ENCODE peak calls at places on chromosomes 2 and 18, in five cellular contexts. One of them, this sample, is unnamed.
A peak's percentile ranks its signal among the peaks of the same experiment; 100 is the strongest.

GRCh38 chr2:200713704-200714064 is 98.0 kb upstream of the BZW1 start:
- DNase-seq in H54: no peak
- DNase-seq in GM12891: no peak
- DNase-seq in transverse colon: no peak
- DNase-seq in stomach: no peak
- DNase-seq in this sample: no peak

GRCh38 chr2:70962211-70962884 is 16.1 kb upstream of the ANKRD53 start:
- DNase-seq in H54: no peak
- DNase-seq in GM12891: no peak
- DNase-seq in transverse colon: no peak
- DNase-seq in stomach: no peak
- DNase-seq in this sample: no peak

GRCh38 chr2:239065537-239065936 is 217.7 kb downstream of the TWIST2 start:
- DNase-seq in H54: no peak
- DNase-seq in GM12891: no peak
- DNase-seq in transverse colon: no peak
- DNase-seq in stomach: no peak
- DNase-seq in this sample: no peak

GRCh38 chr2:46643493-46643892 is 164.1 kb downstream of the TMEM247 start:
- DNase-seq in H54: no peak
- DNase-seq in GM12891: no peak
- DNase-seq in transverse colon: no peak
- DNase-seq in stomach: no peak
- DNase-seq in this sample: no peak

GRCh38 chr18:59950215-59950944 is 50.6 kb downstream of the PMAIP1 start:
- DNase-seq in H54: no peak
- DNase-seq in GM12891: no peak
- DNase-seq in transverse colon: no peak
- DNase-seq in stomach: no peak
- DNase-seq in this sample: no peak

GRCh38 chr2:12675352-12675795 is 41.4 kb upstream of the TRIB2 start:
- DNase-seq in H54: no peak
- DNase-seq in GM12891: no peak
- DNase-seq in transverse colon: no peak
- DNase-seq in stomach: peak; percentile 64
- DNase-seq in this sample: no peak

GRCh38 chr2:191618046-191618788 is 59.7 kb upstream of the NABP1 start:
- DNase-seq in H54: no peak
- DNase-seq in GM12891: no peak
- DNase-seq in transverse colon: no peak
- DNase-seq in stomach: no peak
- DNase-seq in this sample: no peak

GRCh38 chr2:174593574-174594203 is 3.9 kb downstream of the WIPF1 start:
- DNase-seq in H54: peak; percentile 19
- DNase-seq in GM12891: no peak
- DNase-seq in transverse colon: peak; percentile 58
- DNase-seq in stomach: no peak
- DNase-seq in this sample: no peak

GRCh38 chr2:237058423-237058822 is 27.3 kb upstream of the COPS8 start:
- DNase-seq in H54: no peak
- DNase-seq in GM12891: no peak
- DNase-seq in transverse colon: no peak
- DNase-seq in stomach: no peak
- DNase-seq in this sample: no peak

GRCh38 chr2:101480764-101481163 is 5.9 kb upstream of the RFX8 start:
- DNase-seq in H54: no peak
- DNase-seq in GM12891: no peak
- DNase-seq in transverse colon: no peak
- DNase-seq in stomach: no peak
- DNase-seq in this sample: no peak

GRCh38 chr18:6205706-6206105 is 209.0 kb downstream of the L3MBTL4 start:
- DNase-seq in H54: no peak
- DNase-seq in GM12891: no peak
- DNase-seq in transverse colon: no peak
- DNase-seq in stomach: no peak
- DNase-seq in this sample: no peak

GRCh38 chr2:9592699-9593098 is 37.1 kb upstream of the ADAM17 start:
- DNase-seq in H54: no peak
- DNase-seq in GM12891: no peak
- DNase-seq in transverse colon: no peak
- DNase-seq in stomach: no peak
- DNase-seq in this sample: no peak

GRCh38 chr2:20728114-20728758 is 61.3 kb downstream of the GDF7 start:
- DNase-seq in H54: no peak
- DNase-seq in GM12891: no peak
- DNase-seq in transverse colon: no peak
- DNase-seq in stomach: no peak
- DNase-seq in this sample: no peak

GRCh38 chr2:138395565-138396306 is 105.8 kb upstream of the SPOPL start:
- DNase-seq in H54: peak; percentile 15
- DNase-seq in GM12891: no peak
- DNase-seq in transverse colon: no peak
- DNase-seq in stomach: no peak
- DNase-seq in this sample: no peak

GRCh38 chr2:26243643-26244478 is 571 bp downstream of the HADHA start:
- DNase-seq in H54: no peak
- DNase-seq in GM12891: peak; percentile 5
- DNase-seq in transverse colon: peak; percentile 35
- DNase-seq in stomach: peak; percentile 35
- DNase-seq in this sample: no peak

GRCh38 chr2:96325038-96325883 is at the start of gene ITPRIPL1:
- DNase-seq in H54: no peak
- DNase-seq in GM12891: no peak
- DNase-seq in transverse colon: peak; percentile 24
- DNase-seq in stomach: no peak
- DNase-seq in this sample: no peak
- TF ChIP-seq POLR2A in H54: no peak
- TF ChIP-seq POLR2A in GM12891: no peak
- TF ChIP-seq POLR2A in transverse colon: no peak
- TF ChIP-seq POLR2A in stomach: no peak
- TF ChIP-seq POLR2A in this sample: peak; percentile 40

GRCh38 chr2:148020358-148021058 is at the start of gene ORC4:
- DNase-seq in H54: peak; percentile 68
- DNase-seq in GM12891: peak; percentile 44
- DNase-seq in transverse colon: peak; percentile 99
- DNase-seq in stomach: peak; percentile 99
- DNase-seq in this sample: peak; percentile 98

GRCh38 chr2:148022882-148023281 is 2.0 kb downstream of the MBD5 start:
- DNase-seq in H54: no peak
- DNase-seq in GM12891: no peak
- DNase-seq in transverse colon: no peak
- DNase-seq in stomach: no peak
- DNase-seq in this sample: no peak

GRCh38 chr2:148020036-148020357 is 540 bp downstream of the ORC4 start:
- DNase-seq in H54: peak; percentile 2
- DNase-seq in GM12891: no peak
- DNase-seq in transverse colon: no peak
- DNase-seq in stomach: no peak
- DNase-seq in this sample: no peak

GRCh38 chr2:148022351-148022750 is 1.5 kb downstream of the MBD5 start:
- DNase-seq in H54: no peak
- DNase-seq in GM12891: no peak
- DNase-seq in transverse colon: no peak
- DNase-seq in stomach: no peak
- DNase-seq in this sample: no peak

GRCh38 chr2:148021059-148021985 is at the start of gene MBD5:
- DNase-seq in H54: peak; percentile 9
- DNase-seq in GM12891: peak; percentile 3
- DNase-seq in transverse colon: peak; percentile 46
- DNase-seq in stomach: peak; percentile 37
- DNase-seq in this sample: no peak
- TF ChIP-seq POLR2A in H54: peak; percentile 47
- TF ChIP-seq POLR2A in GM12891: no peak
- TF ChIP-seq POLR2A in transverse colon: peak; percentile 59
- TF ChIP-seq POLR2A in stomach: no peak
- TF ChIP-seq POLR2A in this sample: no peak

DNA sequence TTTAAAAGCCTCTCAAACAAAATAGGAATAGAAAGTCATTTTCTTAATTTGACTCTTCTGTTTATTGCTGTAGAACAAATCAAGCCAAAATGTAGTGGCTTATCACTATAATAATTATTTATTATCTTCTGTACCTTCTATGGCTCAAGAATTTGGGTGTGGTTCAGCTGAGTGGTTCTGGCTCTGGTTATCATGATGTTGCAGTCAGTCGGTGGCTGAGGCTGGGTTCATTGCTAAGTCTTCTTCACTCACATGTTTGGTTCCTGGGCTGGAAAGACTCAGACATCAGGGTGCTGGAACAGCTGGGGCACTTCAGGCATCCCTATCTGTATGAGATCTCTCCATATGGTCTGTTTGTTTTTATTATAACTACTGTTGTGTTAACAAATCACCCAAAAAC is 242.5 kb upstream of the FBXO11 start:
- DNase-seq in H54: no peak
- DNase-seq in GM12891: no peak
- DNase-seq in transverse colon: no peak
- DNase-seq in stomach: no peak
- DNase-seq in this sample: no peak
- TF ChIP-seq POLR2A in H54: no peak
- TF ChIP-seq POLR2A in GM12891: no peak
- TF ChIP-seq POLR2A in transverse colon: no peak
- TF ChIP-seq POLR2A in stomach: no peak
- TF ChIP-seq POLR2A in this sample: no peak

GRCh38 chr2:229921101-229921891 is 513 bp downstream of the TRIP12 start:
- DNase-seq in H54: peak; percentile 79
- DNase-seq in GM12891: peak; percentile 56
- DNase-seq in transverse colon: peak; percentile 75
- DNase-seq in stomach: peak; percentile 67
- DNase-seq in this sample: peak; percentile 22
- TF ChIP-seq POLR2A in H54: no peak
- TF ChIP-seq POLR2A in GM12891: peak; percentile 28
- TF ChIP-seq POLR2A in transverse colon: peak; percentile 34
- TF ChIP-seq POLR2A in stomach: no peak
- TF ChIP-seq POLR2A in this sample: no peak

GRCh38 chr2:160207271-160207670 is 7.2 kb upstream of the ITGB6 start:
- DNase-seq in H54: no peak
- DNase-seq in GM12891: no peak
- DNase-seq in transverse colon: no peak
- DNase-seq in stomach: no peak
- DNase-seq in this sample: no peak

GRCh38 chr2:160206436-160206835 is 6.4 kb upstream of the ITGB6 start:
- DNase-seq in H54: no peak
- DNase-seq in GM12891: no peak
- DNase-seq in transverse colon: no peak
- DNase-seq in stomach: no peak
- DNase-seq in this sample: no peak

GRCh38 chr2:160209457-160209856 is 9.4 kb upstream of the ITGB6 start:
- DNase-seq in H54: no peak
- DNase-seq in GM12891: no peak
- DNase-seq in transverse colon: no peak
- DNase-seq in stomach: no peak
- DNase-seq in this sample: no peak

GRCh38 chr2:160208662-160209229 is 8.7 kb upstream of the ITGB6 start:
- DNase-seq in H54: no peak
- DNase-seq in GM12891: no peak
- DNase-seq in transverse colon: no peak
- DNase-seq in stomach: no peak
- DNase-seq in this sample: no peak

GRCh38 chr2:160207804-160208661 is 8.0 kb upstream of the ITGB6 start:
- DNase-seq in H54: peak; percentile 76
- DNase-seq in GM12891: no peak
- DNase-seq in transverse colon: peak; percentile 88
- DNase-seq in stomach: peak; percentile 82
- DNase-seq in this sample: peak; percentile 86
- TF ChIP-seq POLR2A in H54: peak; percentile 29
- TF ChIP-seq POLR2A in GM12891: no peak
- TF ChIP-seq POLR2A in transverse colon: peak; percentile 55
- TF ChIP-seq POLR2A in stomach: no peak
- TF ChIP-seq POLR2A in this sample: no peak

GRCh38 chr2:96287273-96287856 is 18.0 kb downstream of the SNRNP200 start:
- DNase-seq in H54: no peak
- DNase-seq in GM12891: no peak
- DNase-seq in transverse colon: no peak
- DNase-seq in stomach: no peak
- DNase-seq in this sample: no peak
- TF ChIP-seq POLR2A in H54: no peak
- TF ChIP-seq POLR2A in GM12891: no peak
- TF ChIP-seq POLR2A in transverse colon: no peak
- TF ChIP-seq POLR2A in stomach: no peak
- TF ChIP-seq POLR2A in this sample: no peak

DNA sequence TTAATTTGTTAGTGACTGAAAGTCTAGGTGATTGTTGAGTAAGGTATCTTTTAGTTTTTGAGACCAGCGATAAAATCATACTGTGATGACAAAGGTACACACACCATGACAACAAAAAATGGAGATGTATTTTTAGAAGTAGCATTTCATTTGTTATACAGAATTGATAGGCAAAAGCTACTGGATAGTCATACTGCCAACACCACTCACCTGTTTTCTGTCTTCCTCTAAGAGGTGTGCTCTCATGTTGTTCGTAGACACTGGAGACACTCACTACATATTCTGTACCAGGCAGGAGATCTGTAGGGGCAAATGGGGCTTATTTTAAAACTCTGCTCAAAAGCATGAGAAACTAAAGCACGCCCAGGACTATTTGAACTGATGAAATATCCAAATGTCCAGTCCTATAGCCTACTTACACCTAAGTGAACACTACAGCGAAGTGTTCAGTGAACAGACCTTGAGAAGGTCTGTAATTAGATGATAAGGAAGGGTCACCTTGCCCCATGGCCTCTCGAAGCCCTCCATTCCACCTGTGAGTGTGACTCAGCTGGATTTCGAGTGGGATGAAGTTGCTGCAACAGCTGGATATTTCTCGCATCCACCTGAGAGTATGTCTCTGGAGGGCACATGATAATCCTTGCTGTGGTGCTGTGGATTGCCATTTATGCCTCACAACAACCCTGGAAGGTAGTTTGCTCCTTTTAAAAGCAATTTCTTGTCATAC is 47.7 kb downstream of the FN1 start:
- DNase-seq in H54: no peak
- DNase-seq in GM12891: no peak
- DNase-seq in transverse colon: no peak
- DNase-seq in stomach: no peak
- DNase-seq in this sample: no peak
- TF ChIP-seq POLR2A in H54: no peak
- TF ChIP-seq POLR2A in GM12891: no peak
- TF ChIP-seq POLR2A in transverse colon: no peak
- TF ChIP-seq POLR2A in stomach: no peak
- TF ChIP-seq POLR2A in this sample: no peak

DNA sequence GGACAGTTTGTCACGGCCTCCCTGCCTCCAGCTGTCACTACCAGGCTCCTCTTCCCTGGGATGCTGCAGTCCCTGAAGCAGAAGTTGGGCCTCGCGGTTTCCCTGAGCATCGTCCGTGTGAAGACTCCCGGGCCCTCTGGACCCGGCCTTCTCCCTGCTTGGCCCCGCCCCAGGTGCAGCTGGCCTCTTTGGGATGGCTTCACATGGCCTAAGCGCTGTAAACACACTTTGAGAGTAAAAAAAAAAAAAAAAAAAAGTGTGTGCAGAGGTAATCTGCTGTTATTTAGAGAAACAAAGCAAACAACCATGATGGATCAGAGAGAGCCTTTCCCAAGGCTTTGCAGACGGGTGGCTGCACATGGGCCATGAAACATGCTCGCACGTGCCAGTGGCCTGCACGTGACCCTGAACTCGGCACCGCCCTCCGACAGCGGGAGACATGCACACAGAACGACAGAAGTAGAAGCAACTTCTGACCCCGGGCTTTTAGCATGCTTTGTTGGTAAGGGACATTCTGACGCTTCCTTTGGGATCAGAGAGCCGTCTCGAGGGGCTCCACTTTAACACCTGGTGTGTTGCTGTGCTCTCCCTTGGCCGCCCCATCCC is 112.4 kb downstream of the KCNF1 start:
- DNase-seq in H54: no peak
- DNase-seq in GM12891: no peak
- DNase-seq in transverse colon: no peak
- DNase-seq in stomach: peak; percentile 39
- DNase-seq in this sample: no peak
- TF ChIP-seq POLR2A in H54: no peak
- TF ChIP-seq POLR2A in GM12891: no peak
- TF ChIP-seq POLR2A in transverse colon: no peak
- TF ChIP-seq POLR2A in stomach: no peak
- TF ChIP-seq POLR2A in this sample: no peak

This sample was measured in HCT116.